ENCODE peak calls at places on chromosomes 7 and 10, in seven cellular contexts. C is HCT116, V is HepG2, I is SK-N-SH, Z is K562, P is GM12878, M is H1. Q is an unnamed sample.

GRCh38 chr7:19290936-19291335 is 145.7 kb upstream of the FERD3L start:
- DNase-seq in C (no peak), V (no peak), I (no peak), Z (no peak), P (no peak), M (no peak), Q (peak)

GRCh38 chr10:110317866-110318850 is 13.4 kb upstream of the SMNDC1 start:
- DNase-seq in C (no peak), V (no peak), I (no peak), Z (no peak), P (no peak), M (no peak), Q (no peak)

GRCh38 chr10:25226775-25227682 is 52.2 kb downstream of the GPR158 start:
- DNase-seq in C (peak), V (peak), I (peak), Z (peak), P (peak), M (no peak), Q (no peak)

GRCh38 chr7:26368542-26368941 is 76.9 kb downstream of the SNX10 start:
- DNase-seq in C (no peak), V (no peak), I (no peak), Z (no peak), P (no peak), M (no peak), Q (peak)

GRCh38 chr10:82150123-82150900 is 275.3 kb downstream of the NRG3 start:
- DNase-seq in C (no peak), V (no peak), I (peak), Z (no peak), P (no peak), M (peak), Q (peak)

GRCh38 chr7:119959811-119960210 is 313.2 kb upstream of the KCND2 start:
- DNase-seq in C (no peak), V (no peak), I (no peak), Z (no peak), P (no peak), M (no peak), Q (no peak)

GRCh38 chr10:27447540-27447939 is 56.6 kb upstream of the RAB18 start:
- DNase-seq in C (no peak), V (no peak), I (no peak), Z (no peak), P (no peak), M (no peak), Q (no peak)

GRCh38 chr7:37035631-37036030 is 311.3 kb upstream of the AOAH start:
- DNase-seq in C (no peak), V (no peak), I (no peak), Z (no peak), P (no peak), M (no peak), Q (no peak)

GRCh38 chr10:1824928-1825327 is 87.6 kb upstream of the ADARB2 start:
- DNase-seq in C (no peak), V (no peak), I (no peak), Z (no peak), P (no peak), M (no peak), Q (no peak)

GRCh38 chr10:102603946-102604345 is 40.3 kb upstream of the TRIM8 start:
- DNase-seq in C (no peak), V (no peak), I (no peak), Z (no peak), P (no peak), M (no peak), Q (no peak)

GRCh38 chr10:80201592-80202256 is 3.6 kb downstream of the ANXA11 start:
- DNase-seq in C (no peak), V (no peak), I (no peak), Z (no peak), P (no peak), M (no peak), Q (no peak)

GRCh38 chr7:51451751-51452465 is 135.3 kb upstream of the COBL start:
- DNase-seq in C (no peak), V (no peak), I (peak), Z (no peak), P (no peak), M (peak), Q (no peak)

GRCh38 chr7:74290590-74290950 is 1.4 kb downstream of the CLIP2 start:
- DNase-seq in C (no peak), V (no peak), I (no peak), Z (no peak), P (no peak), M (no peak), Q (no peak)

GRCh38 chr7:22251906-22252495 is 105.0 kb downstream of the RAPGEF5 start:
- DNase-seq in C (no peak), V (no peak), I (no peak), Z (no peak), P (no peak), M (no peak), Q (no peak)

GRCh38 chr7:69078997-69079769 is 519.1 kb upstream of the AUTS2 start:
- DNase-seq in C (no peak), V (no peak), I (no peak), Z (no peak), P (no peak), M (no peak), Q (no peak)

GRCh38 chr10:15200626-15201025 is 32.1 kb upstream of the NMT2 start:
- DNase-seq in C (peak), V (peak), I (no peak), Z (no peak), P (no peak), M (no peak), Q (peak)

GRCh38 chr10:133006806-133007205 is 64.4 kb upstream of the CFAP46 start:
- DNase-seq in C (no peak), V (no peak), I (no peak), Z (no peak), P (no peak), M (no peak), Q (no peak)

GRCh38 chr7:75982306-75983064 is 11.9 kb downstream of the TMEM120A start:
- DNase-seq in C (no peak), V (no peak), I (peak), Z (no peak), P (no peak), M (no peak), Q (no peak)

GRCh38 chr7:120436487-120437060 is 163.6 kb downstream of the KCND2 start:
- DNase-seq in C (no peak), V (no peak), I (no peak), Z (no peak), P (no peak), M (no peak), Q (no peak)

GRCh38 chr10:102645388-102645740 is 1.1 kb downstream of the TRIM8 start:
- DNase-seq in C (peak), V (peak), I (peak), Z (no peak), P (no peak), M (no peak), Q (peak)

GRCh38 chr7:1642291-1642728 is 27.8 kb upstream of the ELFN1 start:
- DNase-seq in C (no peak), V (no peak), I (no peak), Z (peak), P (no peak), M (no peak), Q (no peak)

GRCh38 chr7:129089521-129090212 is 34.8 kb upstream of the TNPO3 start:
- DNase-seq in C (no peak), V (no peak), I (no peak), Z (no peak), P (peak), M (no peak), Q (no peak)

GRCh38 chr10:52308251-52309031 is 5.6 kb upstream of the DKK1 start:
- DNase-seq in C (no peak), V (peak), I (peak), Z (no peak), P (no peak), M (peak), Q (peak)

GRCh38 chr7:5494683-5495561 is 71.3 kb upstream of the TNRC18 start:
- DNase-seq in C (peak), V (peak), I (peak), Z (peak), P (no peak), M (peak), Q (peak)

GRCh38 chr7:134991469-134992339 is 5.4 kb downstream of the AGBL3 start:
- DNase-seq in C (no peak), V (peak), I (no peak), Z (no peak), P (no peak), M (no peak), Q (no peak)

GRCh38 chr10:47036771-47037170 is 125.5 kb downstream of the PTPN20 start:
- DNase-seq in C (no peak), V (no peak), I (no peak), Z (no peak), P (no peak), M (no peak), Q (no peak)

GRCh38 chr10:103543617-103544525 is 50.4 kb downstream of the NEURL1 start:
- DNase-seq in C (no peak), V (no peak), I (peak), Z (no peak), P (no peak), M (no peak), Q (no peak)

GRCh38 chr7:157977717-157978470 is 609.7 kb downstream of the PTPRN2 start:
- DNase-seq in C (no peak), V (no peak), I (no peak), Z (no peak), P (no peak), M (no peak), Q (no peak)

GRCh38 chr7:141354251-141354650 is 197.0 kb upstream of the AGK start:
- DNase-seq in C (no peak), V (no peak), I (no peak), Z (no peak), P (no peak), M (no peak), Q (no peak)

GRCh38 chr7:94252124-94252523 is 142.6 kb upstream of the COL1A2 start:
- DNase-seq in C (no peak), V (no peak), I (no peak), Z (no peak), P (no peak), M (no peak), Q (no peak)

GRCh38 chr7:22157552-22157951 is 199.4 kb downstream of the RAPGEF5 start:
- DNase-seq in C (no peak), V (no peak), I (no peak), Z (no peak), P (no peak), M (no peak), Q (no peak)

GRCh38 chr10:77692782-77693181 is 55.2 kb upstream of the KCNMA1 start:
- DNase-seq in C (no peak), V (no peak), I (no peak), Z (no peak), P (no peak), M (no peak), Q (no peak)

GRCh38 chr10:123301077-123301875 is 147.1 kb downstream of the BUB3 start:
- DNase-seq in C (no peak), V (no peak), I (peak), Z (peak), P (no peak), M (no peak), Q (no peak)

GRCh38 chr7:1916621-1916970 is 246.5 kb downstream of the ELFN1 start:
- DNase-seq in C (no peak), V (no peak), I (no peak), Z (no peak), P (no peak), M (no peak), Q (no peak)

GRCh38 chr10:82190432-82191260 is 315.7 kb downstream of the NRG3 start:
- DNase-seq in C (no peak), V (no peak), I (no peak), Z (no peak), P (no peak), M (no peak), Q (no peak)

GRCh38 chr10:31129261-31129660 is 97.6 kb upstream of the ZNF438 start:
- DNase-seq in C (no peak), V (no peak), I (no peak), Z (no peak), P (no peak), M (peak), Q (no peak)

GRCh38 chr7:1293950-1294728 is 61.5 kb downstream of the UNCX start:
- DNase-seq in C (no peak), V (no peak), I (no peak), Z (no peak), P (no peak), M (no peak), Q (no peak)

GRCh38 chr10:112246-112645 is 23.0 kb upstream of the ZMYND11 start:
- DNase-seq in C (no peak), V (no peak), I (no peak), Z (no peak), P (no peak), M (no peak), Q (no peak)

GRCh38 chr10:86223256-86223655 is 143.3 kb downstream of the GRID1 start:
- DNase-seq in C (no peak), V (no peak), I (no peak), Z (no peak), P (no peak), M (no peak), Q (no peak)

GRCh38 chr7:24419070-24419469 is 135.1 kb downstream of the NPY start:
- DNase-seq in C (peak), V (no peak), I (peak), Z (peak), P (no peak), M (no peak), Q (peak)

GRCh38 chr7:132216847-132217246 is 359.4 kb downstream of the PLXNA4 start:
- DNase-seq in C (no peak), V (no peak), I (no peak), Z (no peak), P (no peak), M (no peak), Q (peak)

GRCh38 chr7:132225216-132226030 is 350.8 kb downstream of the PLXNA4 start:
- DNase-seq in C (no peak), V (peak), I (no peak), Z (no peak), P (no peak), M (no peak), Q (peak)

GRCh38 chr7:132220060-132220459 is 356.2 kb downstream of the PLXNA4 start:
- DNase-seq in C (no peak), V (no peak), I (no peak), Z (no peak), P (no peak), M (no peak), Q (no peak)

GRCh38 chr7:132218876-132219275 is 357.4 kb downstream of the PLXNA4 start:
- DNase-seq in C (no peak), V (peak), I (no peak), Z (no peak), P (no peak), M (no peak), Q (no peak)

GRCh38 chr7:132221356-132221755 is 354.9 kb downstream of the PLXNA4 start:
- DNase-seq in C (no peak), V (no peak), I (no peak), Z (no peak), P (no peak), M (no peak), Q (no peak)
- TF ChIP-seq JUND in C (no peak), V (no peak), I (no peak), Z (no peak), P (no peak), M (no peak), Q (no peak)

DNA sequence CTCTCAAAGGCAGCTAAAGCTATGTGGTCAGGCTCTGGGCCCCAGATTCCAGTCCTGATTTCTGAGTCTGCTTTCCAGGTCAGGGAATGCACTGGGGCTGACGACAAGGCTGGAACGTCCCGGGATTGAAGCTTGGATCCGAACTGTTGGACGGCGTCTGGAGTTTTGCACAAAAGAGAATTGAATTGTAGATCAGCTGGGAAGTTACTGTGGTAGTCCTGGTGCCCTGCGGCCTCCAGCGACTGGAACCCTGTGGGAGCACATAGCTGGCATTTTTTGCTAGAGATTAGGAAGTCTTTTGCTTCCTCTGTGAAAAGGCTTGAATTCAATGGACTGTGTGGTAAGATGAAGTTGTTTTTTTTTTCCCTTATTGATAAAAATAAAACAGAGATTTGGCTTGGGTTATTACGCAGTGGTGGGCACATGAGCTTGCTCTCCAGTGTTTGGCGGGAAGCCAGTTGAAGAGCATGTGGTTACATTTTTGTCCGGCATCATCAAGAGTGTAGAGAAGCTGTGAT is at the start of gene HK1:
- DNase-seq in C (no peak), V (no peak), I (no peak), Z (no peak), P (no peak), M (no peak), Q (no peak)
- TF ChIP-seq JUND in C (no peak), V (no peak), I (no peak), Z (no peak), P (no peak), M (no peak), Q (no peak)

DNA sequence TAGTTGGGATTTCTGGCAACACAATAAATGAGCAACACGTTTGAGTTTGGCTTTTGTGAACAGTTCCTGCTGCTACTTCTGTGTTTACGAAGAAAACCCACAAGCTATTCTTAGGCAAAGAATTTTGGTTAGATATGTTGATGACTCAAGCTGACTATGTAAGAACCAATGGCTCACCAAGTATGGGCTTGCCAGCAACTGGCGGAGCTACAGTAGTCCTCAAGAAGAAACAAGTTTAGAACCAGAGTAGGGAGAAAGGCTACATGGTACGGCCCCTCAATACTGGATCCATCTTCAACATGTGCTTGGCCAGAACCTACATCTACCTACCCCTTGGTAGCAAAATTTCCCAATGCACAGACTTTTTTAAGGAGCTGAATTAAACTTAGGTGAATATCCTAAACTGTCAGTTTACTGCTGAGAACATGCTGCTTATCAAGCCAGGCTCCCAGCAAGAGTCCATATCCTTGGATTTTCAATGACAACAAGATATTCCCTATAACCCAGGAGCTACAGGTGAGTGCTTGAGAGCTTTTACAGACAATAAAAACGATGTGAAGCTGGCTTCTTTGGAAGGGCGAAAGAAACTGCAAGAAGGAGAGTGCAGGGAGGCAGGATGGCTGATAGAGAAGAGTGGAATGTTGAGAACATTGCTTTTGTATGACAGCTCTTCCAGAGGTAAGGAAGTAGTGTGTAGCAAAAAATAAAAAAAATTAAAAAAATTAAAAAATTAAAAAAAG is 74.3 kb upstream of the ASAH2 start:
- DNase-seq in C (peak), V (no peak), I (no peak), Z (no peak), P (no peak), M (no peak), Q (peak)
- TF ChIP-seq JUND in C (peak), V (no peak), I (peak), Z (peak), P (no peak), M (no peak), Q (no peak)

DNA sequence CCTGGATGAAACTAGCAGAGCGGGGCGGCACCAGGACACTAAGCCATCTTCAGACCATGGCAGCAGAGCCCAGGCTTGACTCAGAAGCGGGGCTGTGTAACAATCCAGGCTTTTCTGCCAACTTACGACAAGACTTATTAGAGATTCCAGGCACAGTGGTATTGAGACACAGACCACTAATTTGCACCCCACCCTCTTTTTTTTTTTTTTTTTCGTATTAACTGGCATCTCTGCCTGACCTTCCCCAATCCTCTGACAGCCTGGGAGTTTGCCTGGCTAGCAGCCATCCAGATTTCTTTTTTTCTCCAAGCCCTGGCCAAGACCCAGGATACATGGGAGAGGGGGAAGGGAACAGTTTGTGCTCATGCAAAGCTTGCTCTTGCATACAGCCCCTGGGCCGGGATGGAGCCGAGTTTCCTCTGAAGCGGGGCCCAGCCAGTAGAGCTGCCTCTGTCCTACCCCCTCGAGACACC is 182.4 kb downstream of the PLXNA4 start:
- DNase-seq in C (no peak), V (no peak), I (peak), Z (no peak), P (no peak), M (no peak), Q (no peak)
- TF ChIP-seq JUND in C (no peak), V (no peak), I (no peak), Z (no peak), P (no peak), M (no peak), Q (no peak)

GRCh38 chr10:69802424-69803161 is 887 bp downstream of the COL13A1 start:
- DNase-seq in C (no peak), V (no peak), I (peak), Z (no peak), P (no peak), M (peak), Q (no peak)
- TF ChIP-seq JUND in C (no peak), V (no peak), I (no peak), Z (no peak), P (no peak), M (no peak), Q (no peak)

GRCh38 chr10:90314718-90315117 is 543.1 kb downstream of the HTR7 start:
- DNase-seq in C (peak), V (no peak), I (no peak), Z (no peak), P (no peak), M (no peak), Q (no peak)
- TF ChIP-seq JUND in C (peak), V (no peak), I (no peak), Z (no peak), P (no peak), M (no peak), Q (no peak)

DNA sequence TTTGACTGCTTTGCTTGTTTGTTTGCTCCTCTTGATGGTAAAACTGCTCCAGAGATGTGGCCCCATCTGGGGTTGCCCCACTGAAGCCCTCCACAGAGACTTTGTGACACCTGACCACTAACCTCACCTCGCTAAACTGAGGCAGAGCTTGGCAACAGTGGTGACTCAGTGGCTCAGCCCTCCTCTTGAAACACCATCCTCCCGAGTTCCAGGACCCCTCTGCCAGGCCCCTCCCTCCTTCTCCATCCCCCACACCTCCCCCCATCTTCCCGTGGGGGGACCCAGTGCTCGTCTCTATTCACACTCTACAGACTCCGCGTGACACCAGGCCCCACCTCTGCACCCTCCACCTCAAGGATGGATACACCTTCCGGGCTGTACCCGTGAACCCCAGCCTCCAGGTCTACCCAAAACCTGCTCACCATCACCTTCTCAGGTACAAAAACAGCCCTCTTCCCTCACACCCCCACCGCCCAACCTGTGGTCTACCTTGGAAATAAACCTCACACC is 19.0 kb upstream of the RET start:
- DNase-seq in C (no peak), V (no peak), I (no peak), Z (no peak), P (no peak), M (no peak), Q (no peak)
- TF ChIP-seq JUND in C (no peak), V (no peak), I (no peak), Z (no peak), P (no peak), M (no peak), Q (no peak)

Q was measured in T47D.